ENCODE peak calls at places on chromosomes 4 and X, in eight cellular contexts. R is uterus; Z is colonic mucosa; F is naive B cell; V is amniotic stem cell; L is central memory CD4-positive, alpha-beta T cell; E is ELR; B is activated T-cell treated with anti-CD3 and anti-CD28 coated beads for 1 hour. G is an unnamed sample.

GRCh38 chr4:38765391-38765790 is 17.4 kb downstream of the TLR10 start:
- DNase-seq in Z (no peak), V (no peak), R (no peak), B (no peak), E (peak), L (no peak), F (no peak), G (no peak)

GRCh38 chrX:12946838-12947544 is 27.9 kb upstream of the TMSB4X start:
- DNase-seq in B (peak), E (peak), F (peak), Z (peak), R (peak), L (peak), V (peak), G (peak)

GRCh38 chrX:73213734-73214133 is 917 bp downstream of the NAP1L2 start:
- DNase-seq in Z (no peak), L (no peak), V (no peak), R (no peak), B (no peak), E (no peak), F (no peak), G (no peak)

GRCh38 chr4:3074078-3074845 is at the start of the genes HTT and HTT-AS:
- DNase-seq in B (peak), E (peak), R (peak), F (peak), V (peak), L (peak), Z (peak), G (peak)

GRCh38 chrX:71144651-71145050 is at the start of gene NLGN3:
- DNase-seq in Z (no peak), B (no peak), E (peak), F (no peak), L (no peak), V (no peak), R (no peak), G (no peak)

GRCh38 chr4:52317361-52317879 is 266.3 kb downstream of the SPATA18 start:
- DNase-seq in B (no peak), L (no peak), Z (no peak), E (no peak), F (no peak), R (no peak), V (no peak), G (no peak)

GRCh38 chr4:25919676-25920075 is 5.7 kb downstream of the SMIM20 start:
- DNase-seq in V (no peak), F (no peak), E (no peak), Z (peak), B (no peak), R (no peak), L (no peak), G (no peak)

GRCh38 chrX:57607295-57608187 is 15.7 kb downstream of the ZXDB start:
- DNase-seq in F (no peak), B (no peak), L (no peak), V (no peak), E (no peak), Z (no peak), R (no peak), G (no peak)

GRCh38 chr4:24850669-24851068 is 55.3 kb downstream of the SOD3 start:
- DNase-seq in E (peak), F (no peak), L (no peak), R (peak), B (no peak), V (peak), Z (no peak), G (peak)

GRCh38 chr4:153243464-153243863 is 39.2 kb downstream of the TRIM2 start:
- DNase-seq in L (no peak), E (no peak), Z (no peak), R (no peak), V (no peak), F (no peak), B (no peak), G (no peak)

GRCh38 chr4:136121431-136121830 is 1410.9 kb downstream of the PCDH18 start:
- DNase-seq in R (no peak), Z (no peak), F (no peak), L (no peak), E (peak), B (no peak), V (no peak), G (no peak)

G was measured in tibial artery.